ENCODE peak calls at places on chromosomes 1 and 21, in nine cellular contexts. M is esophagus squamous epithelium; A is cardiac muscle cell; T is pancreas; E is Caco-2; Y is GM23248; P is CD8-positive, alpha-beta memory T cell; J is neuronal stem cell; D is heart right ventricle. N is an unnamed sample. For H3K4me1, the result is how much of the 10 kb centered on the place peaks cover.

GRCh38 chr1:101509370-101509769 is 272.6 kb downstream of the S1PR1 start:
- DNase-seq in M (no peak), A (no peak), T (no peak), D (no peak), E (no peak), Y (no peak), J (no peak), P (no peak), N (no peak)

GRCh38 chr1:91796390-91796654 is 89.6 kb downstream of the TGFBR3 start:
- DNase-seq in A (no peak), E (no peak), M (no peak), P (no peak), Y (no peak), T (no peak), J (no peak), D (no peak), N (no peak)

GRCh38 chr1:71869326-71869725 is 413.0 kb downstream of the NEGR1 start:
- DNase-seq in P (no peak), A (no peak), E (no peak), T (no peak), D (no peak), Y (no peak), J (no peak), M (no peak), N (no peak)

GRCh38 chr1:101293461-101294045 is 56.7 kb downstream of the S1PR1 start:
- DNase-seq in E (no peak), P (no peak), Y (no peak), J (no peak), M (no peak), A (no peak), T (no peak), D (no peak), N (no peak)

GRCh38 chr1:149942207-149942606 is 5.5 kb upstream of the MTMR11 start:
- DNase-seq in D (peak), Y (no peak), E (peak), A (peak), M (no peak), J (peak), T (no peak), P (no peak), N (peak)

GRCh38 chr1:150233359-150234308 is 2.3 kb downstream of the ANP32E start:
- DNase-seq in T (no peak), E (peak), J (no peak), Y (peak), A (no peak), P (peak), D (no peak), M (no peak), N (peak)

GRCh38 chr1:46413596-46413985 is 19.5 kb downstream of the FAAH start:
- DNase-seq in P (no peak), E (peak), J (no peak), M (no peak), T (no peak), Y (peak), A (peak), D (no peak), N (no peak)

GRCh38 chr1:87495870-87496269 is 167.2 kb downstream of the LMO4 start:
- DNase-seq in A (no peak), P (no peak), M (no peak), T (no peak), J (no peak), Y (no peak), E (no peak), D (no peak), N (no peak)

GRCh38 chr21:19237603-19238002 is 834.0 kb upstream of the TMPRSS15 start:
- DNase-seq in D (no peak), Y (no peak), P (no peak), J (no peak), M (no peak), A (no peak), E (no peak), T (no peak), N (no peak)

GRCh38 chr1:151773698-151774097 is 10.4 kb upstream of the MRPL9 start:
- DNase-seq in P (no peak), T (no peak), D (no peak), J (no peak), A (no peak), M (no peak), Y (peak), E (no peak), N (no peak)

GRCh38 chr1:25705699-25706098 is 89.1 kb downstream of the MAN1C1 start:
- DNase-seq in Y (no peak), M (no peak), E (no peak), T (no peak), A (no peak), P (no peak), D (no peak), J (no peak), N (no peak)

GRCh38 chr1:117802546-117803257 is 126.7 kb downstream of the GDAP2 start:
- DNase-seq in J (no peak), Y (peak), P (no peak), M (no peak), E (no peak), D (no peak), T (no peak), A (no peak), N (no peak)

GRCh38 chr1:30402031-30402430 is 321.4 kb downstream of the MATN1 start:
- DNase-seq in A (no peak), M (no peak), P (no peak), J (no peak), D (no peak), Y (no peak), T (no peak), E (no peak), N (no peak)

GRCh38 chr1:9505142-9505541 is 34.1 kb upstream of the SLC25A33 start:
- DNase-seq in E (peak), M (no peak), P (no peak), A (no peak), J (no peak), D (no peak), T (no peak), Y (no peak), N (no peak)

GRCh38 chr1:212500351-212500750 is 67.6 kb downstream of the NENF start:
- DNase-seq in A (no peak), D (no peak), E (no peak), Y (no peak), P (no peak), M (no peak), J (no peak), T (no peak), N (no peak)

GRCh38 chr21:42016364-42016985 is 6.3 kb upstream of the ZBTB21 start:
- DNase-seq in M (no peak), Y (no peak), E (no peak), J (no peak), P (no peak), T (no peak), A (no peak), D (no peak), N (no peak)

GRCh38 chr1:111205724-111206070 is 5.3 kb upstream of the DENND2D start:
- DNase-seq in E (no peak), Y (peak), P (no peak), D (no peak), T (no peak), M (no peak), A (no peak), J (no peak), N (no peak)

GRCh38 chr21:19781881-19782652 is 1216.1 kb upstream of the NCAM2 start:
- DNase-seq in E (no peak), M (no peak), T (no peak), J (no peak), P (no peak), Y (no peak), A (no peak), D (no peak), N (no peak)

GRCh38 chr21:30463713-30464112 is 16.5 kb downstream of the KRTAP19-1 start:
- DNase-seq in P (no peak), J (no peak), Y (no peak), D (no peak), A (peak), M (no peak), T (no peak), E (peak), N (no peak)

GRCh38 chr1:23627065-23627464 is 64.5 kb upstream of the RPL11 start:
- DNase-seq in E (no peak), Y (no peak), J (no peak), T (no peak), D (no peak), M (no peak), P (peak), A (no peak), N (no peak)

GRCh38 chr1:22053018-22053860 is 730 bp downstream of the CDC42 start:
- DNase-seq in D (peak), Y (peak), E (peak), T (peak), P (peak), M (no peak), J (peak), A (peak), N (peak)

GRCh38 chr1:230291731-230292620 is 134.2 kb downstream of the PGBD5 start:
- DNase-seq in Y (no peak), P (peak), E (no peak), J (no peak), M (no peak), T (no peak), D (no peak), A (no peak), N (no peak)

GRCh38 chr1:167105150-167105840 is 11.4 kb downstream of the STYXL2 start:
- DNase-seq in M (no peak), E (peak), P (no peak), J (no peak), Y (no peak), D (no peak), T (no peak), A (no peak), N (no peak)

GRCh38 chr1:209431402-209431801 is 152.1 kb upstream of the CAMK1G start:
- DNase-seq in D (no peak), M (no peak), E (no peak), T (no peak), Y (no peak), P (no peak), A (no peak), J (no peak), N (no peak)
- H3K4me1 ChIP-seq in D (under half), M (half or more), E (half or more), T (under half), Y (under half), P (under half), A (under half), J (under half), N (under half)

GRCh38 chr1:187203257-187203656 is 374.5 kb downstream of the PLA2G4A start:
- DNase-seq in D (no peak), T (no peak), P (no peak), A (no peak), J (no peak), M (no peak), E (no peak), Y (peak), N (no peak)
- H3K4me1 ChIP-seq in D (under half), T (under half), P (under half), A (under half), J (under half), M (under half), E (under half), Y (under half), N (under half)

DNA sequence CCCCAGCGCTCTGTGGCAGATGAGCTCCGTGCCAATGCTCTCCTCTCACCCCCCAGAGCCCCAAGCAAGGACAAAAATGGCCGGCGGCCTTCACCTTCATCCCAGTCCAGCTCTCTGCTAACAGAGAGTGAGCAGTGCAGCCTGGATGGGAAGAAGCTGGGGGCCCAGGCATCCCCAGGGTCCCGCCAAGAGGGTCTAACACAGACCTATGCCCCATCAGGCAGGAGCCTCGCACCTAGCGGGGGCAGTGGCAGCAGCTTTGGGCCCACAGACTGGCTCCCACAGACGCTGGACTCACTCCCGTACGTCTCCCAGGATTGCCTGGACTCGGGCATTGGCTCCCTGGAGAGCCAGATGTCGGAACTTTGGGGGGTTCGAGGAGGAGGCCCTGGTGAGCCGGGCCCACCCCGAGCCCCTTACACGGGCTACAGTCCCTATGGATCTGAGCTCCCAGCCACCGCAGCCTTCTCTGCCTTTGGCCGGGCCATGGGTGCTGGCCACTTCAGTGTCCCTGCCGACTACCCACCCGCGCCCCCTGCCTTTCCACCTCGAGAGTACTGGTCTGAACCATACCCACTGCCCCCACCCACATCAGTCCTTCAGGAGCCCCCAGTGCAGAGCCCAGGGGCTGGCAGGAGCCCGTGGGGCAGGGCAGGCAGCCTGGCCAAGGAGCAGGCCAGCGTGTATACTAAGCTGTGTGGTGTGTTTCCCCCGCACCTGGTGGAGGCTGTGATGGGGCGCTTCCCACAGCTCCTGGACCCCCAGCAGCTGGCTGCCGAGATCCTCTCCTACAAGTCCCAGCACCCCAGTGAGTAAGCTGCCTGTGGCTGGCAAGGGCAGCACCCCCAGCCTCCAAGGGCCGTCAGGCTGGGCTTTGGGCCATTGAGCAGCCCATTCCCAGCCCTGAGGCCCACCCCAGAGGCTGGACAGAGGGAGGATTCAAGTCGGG is 8.7 kb downstream of the ZC3H12A start:
- DNase-seq in J (no peak), D (no peak), M (no peak), E (no peak), P (no peak), Y (no peak), T (peak), A (no peak), N (no peak)
- H3K4me1 ChIP-seq in J (under half), D (under half), M (half or more), E (under half), P (under half), Y (under half), T (half or more), A (under half), N (under half)

GRCh38 chr1:43545321-43545685 is 14.6 kb downstream of the PTPRF start:
- DNase-seq in M (no peak), P (no peak), D (no peak), E (no peak), A (no peak), J (no peak), T (no peak), Y (no peak), N (no peak)
- H3K4me1 ChIP-seq in M (half or more), P (under half), D (under half), E (half or more), A (under half), J (half or more), T (half or more), Y (under half), N (under half)

DNA sequence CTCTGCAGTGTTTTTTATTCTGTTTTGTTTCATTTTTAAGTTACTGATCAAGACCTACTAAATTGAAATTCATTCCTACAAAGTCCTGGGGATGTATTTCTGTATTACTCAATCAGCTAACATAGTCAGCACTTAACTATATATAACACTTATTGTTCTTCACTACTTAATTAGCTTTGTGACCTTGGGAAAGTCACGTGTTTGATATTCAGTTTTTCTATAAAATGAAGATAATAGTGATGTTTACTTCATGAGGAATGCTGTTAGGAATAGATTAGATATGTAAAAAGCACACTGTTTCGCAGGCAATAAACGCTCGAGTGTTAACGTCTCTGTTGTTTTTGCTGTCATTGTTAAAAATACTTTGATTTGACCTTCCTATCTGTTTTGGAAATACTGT is 44.6 kb downstream of the CTTNBP2NL start:
- DNase-seq in A (no peak), J (no peak), M (no peak), D (no peak), T (no peak), Y (no peak), E (no peak), P (no peak), N (no peak)
- H3K4me1 ChIP-seq in A (under half), J (under half), M (under half), D (under half), T (under half), Y (under half), E (under half), P (under half), N (under half)

DNA sequence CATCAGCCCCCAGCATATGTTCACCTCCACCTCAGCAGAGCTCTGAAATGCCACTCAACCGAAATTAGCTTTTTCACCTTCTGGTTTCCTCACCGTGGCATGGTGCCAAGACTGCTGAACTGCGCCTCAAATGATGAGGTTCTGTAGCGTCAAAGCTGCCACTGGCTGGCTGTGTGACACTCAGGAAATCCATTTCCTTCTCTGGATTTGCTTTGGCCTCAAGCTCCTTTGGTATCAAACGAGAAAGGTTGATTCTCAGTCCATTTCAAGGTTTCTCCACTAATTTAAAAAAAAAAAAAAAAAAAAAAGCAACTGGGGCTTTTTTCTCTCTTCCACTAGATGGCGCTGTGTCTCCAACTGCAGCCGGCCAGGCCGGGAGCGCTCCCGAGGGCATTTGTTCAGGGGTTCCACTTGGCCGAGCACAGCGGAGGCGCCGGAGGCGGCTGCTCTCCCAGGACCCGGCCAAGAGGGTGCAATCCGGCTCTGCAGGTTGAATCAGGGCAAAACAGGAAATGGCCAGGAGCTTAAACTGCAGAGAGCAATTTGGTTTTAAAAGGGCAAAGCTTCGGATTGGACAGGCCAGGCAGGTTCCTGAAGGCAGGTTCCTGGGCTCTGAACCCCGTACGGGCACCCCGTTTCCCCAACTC is 26.5 kb upstream of the PLA2G2C start:
- DNase-seq in A (peak), M (no peak), T (peak), J (peak), Y (peak), D (peak), E (peak), P (peak), N (peak)
- H3K4me1 ChIP-seq in A (under half), M (under half), T (under half), J (under half), Y (under half), D (under half), E (under half), P (under half), N (under half)

DNA sequence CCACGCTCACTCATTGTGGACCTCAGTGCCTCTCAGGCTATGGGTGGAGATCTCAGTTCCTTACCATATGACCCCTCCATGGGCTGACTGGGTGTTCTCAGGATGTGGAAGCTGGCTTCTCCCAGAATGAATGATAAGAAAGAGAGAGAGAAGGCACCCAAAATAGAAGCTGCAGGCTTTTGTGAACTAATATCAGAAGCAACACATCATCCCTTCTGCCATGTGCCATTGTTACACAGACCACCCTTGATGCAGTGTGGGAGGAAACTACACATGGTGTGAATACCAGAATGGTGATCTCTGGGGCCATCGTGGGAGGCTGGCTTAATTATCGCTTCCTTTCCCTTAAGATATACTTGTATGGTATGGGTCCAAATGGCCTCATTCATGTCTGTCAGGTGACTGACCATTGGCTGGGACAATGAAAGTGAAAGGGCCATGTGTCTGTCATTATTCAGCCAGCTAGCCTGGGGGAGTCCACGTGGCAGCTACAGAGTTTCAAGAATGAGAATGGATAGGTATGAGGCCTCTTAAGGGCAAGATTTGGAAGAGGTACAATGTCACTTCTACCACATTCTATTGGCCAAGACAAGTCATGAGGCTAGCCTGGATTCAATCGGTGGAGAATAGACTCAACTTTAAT is 29.4 kb upstream of the BCAR3 start:
- DNase-seq in T (no peak), E (no peak), M (no peak), D (no peak), P (no peak), J (no peak), A (no peak), Y (no peak), N (no peak)
- H3K4me1 ChIP-seq in T (under half), E (under half), M (under half), D (under half), P (under half), J (under half), A (under half), Y (under half), N (under half)

GRCh38 chr21:39001341-39001740 is 181.9 kb downstream of the PSMG1 start:
- DNase-seq in J (no peak), D (no peak), E (no peak), Y (peak), T (no peak), P (no peak), M (no peak), A (no peak), N (no peak)

GRCh38 chr21:39004776-39005605 is 178.3 kb downstream of the PSMG1 start:
- DNase-seq in E (no peak), M (no peak), A (no peak), Y (no peak), D (peak), P (no peak), T (no peak), J (no peak), N (no peak)

GRCh38 chr21:39007532-39007931 is 175.7 kb downstream of the PSMG1 start:
- DNase-seq in P (no peak), T (no peak), J (no peak), A (no peak), D (no peak), E (peak), Y (no peak), M (no peak), N (no peak)

GRCh38 chr21:39006653-39007417 is 176.4 kb downstream of the PSMG1 start:
- DNase-seq in A (no peak), Y (no peak), E (no peak), P (no peak), T (no peak), J (no peak), M (no peak), D (peak), N (no peak)

GRCh38 chr21:39003982-39004775 is 179.1 kb downstream of the PSMG1 start:
- DNase-seq in Y (peak), D (peak), P (no peak), A (no peak), M (no peak), E (no peak), J (no peak), T (no peak), N (no peak)
- H3K4me1 ChIP-seq in Y (under half), D (under half), P (under half), A (under half), M (half or more), E (under half), J (under half), T (under half), N (under half)

GRCh38 chr1:1873186-1873585 is 17.7 kb downstream of the GNB1 start:
- DNase-seq in T (peak), E (no peak), M (no peak), J (no peak), A (peak), P (no peak), Y (no peak), D (peak), N (no peak)
- H3K4me1 ChIP-seq in T (under half), E (under half), M (half or more), J (under half), A (under half), P (half or more), Y (under half), D (half or more), N (under half)